ENCODE peak calls at places on chromosomes 7 and 10, in ten cellular contexts. One of them, this sample, is unnamed.

GRCh38 chr7:114939484-114940097 is 17.7 kb downstream of the MDFIC start:
- DNase-seq in left colon: no peak
- DNase-seq in cerebellar cortex: no peak
- DNase-seq in NAMALWA: peak; percentile 26
- DNase-seq in EH: no peak
- DNase-seq in activated T-cell treated with anti-CD3 and anti-CD28 coated beads for 1 hour: no peak
- DNase-seq in posterior cingulate gyrus: no peak
- DNase-seq in foreskin keratinocyte: no peak
- DNase-seq in RPMI7951: no peak
- DNase-seq in NCI-H2029 treated with DMSO at 0.1 percent for 48 hours: no peak
- DNase-seq in this sample: no peak

GRCh38 chr7:66187894-66188293 is 17.2 kb upstream of the TPST1 start:
- DNase-seq in left colon: peak; percentile 34
- DNase-seq in cerebellar cortex: no peak
- DNase-seq in NAMALWA: no peak
- DNase-seq in EH: peak; percentile 84
- DNase-seq in activated T-cell treated with anti-CD3 and anti-CD28 coated beads for 1 hour: no peak
- DNase-seq in posterior cingulate gyrus: no peak
- DNase-seq in foreskin keratinocyte: no peak
- DNase-seq in RPMI7951: no peak
- DNase-seq in NCI-H2029 treated with DMSO at 0.1 percent for 48 hours: no peak
- DNase-seq in this sample: no peak

GRCh38 chr10:52644678-52645434 is 127.7 kb downstream of the MBL2 start:
- DNase-seq in left colon: no peak
- DNase-seq in cerebellar cortex: peak; percentile 91
- DNase-seq in NAMALWA: peak; percentile 58
- DNase-seq in EH: peak; percentile 63
- DNase-seq in activated T-cell treated with anti-CD3 and anti-CD28 coated beads for 1 hour: peak; percentile 1
- DNase-seq in posterior cingulate gyrus: no peak
- DNase-seq in foreskin keratinocyte: peak; percentile 51
- DNase-seq in RPMI7951: peak; percentile 44
- DNase-seq in NCI-H2029 treated with DMSO at 0.1 percent for 48 hours: no peak
- DNase-seq in this sample: peak; percentile 72

GRCh38 chr10:2111936-2112335 is 374.6 kb upstream of the ADARB2 start:
- DNase-seq in left colon: no peak
- DNase-seq in cerebellar cortex: no peak
- DNase-seq in NAMALWA: no peak
- DNase-seq in EH: no peak
- DNase-seq in activated T-cell treated with anti-CD3 and anti-CD28 coated beads for 1 hour: no peak
- DNase-seq in posterior cingulate gyrus: no peak
- DNase-seq in foreskin keratinocyte: peak; percentile 100
- DNase-seq in RPMI7951: peak; percentile 100
- DNase-seq in NCI-H2029 treated with DMSO at 0.1 percent for 48 hours: no peak
- DNase-seq in this sample: no peak

GRCh38 chr7:112084506-112084905 is 121.7 kb downstream of the DOCK4 start:
- DNase-seq in left colon: no peak
- DNase-seq in cerebellar cortex: no peak
- DNase-seq in NAMALWA: peak; percentile 17
- DNase-seq in EH: peak; percentile 7
- DNase-seq in activated T-cell treated with anti-CD3 and anti-CD28 coated beads for 1 hour: no peak
- DNase-seq in posterior cingulate gyrus: no peak
- DNase-seq in foreskin keratinocyte: no peak
- DNase-seq in RPMI7951: peak; percentile 16
- DNase-seq in NCI-H2029 treated with DMSO at 0.1 percent for 48 hours: no peak
- DNase-seq in this sample: no peak

GRCh38 chr7:44378744-44379143 is 53.4 kb upstream of the CAMK2B start:
- DNase-seq in left colon: no peak
- DNase-seq in cerebellar cortex: no peak
- DNase-seq in NAMALWA: no peak
- DNase-seq in EH: peak; percentile 93
- DNase-seq in activated T-cell treated with anti-CD3 and anti-CD28 coated beads for 1 hour: no peak
- DNase-seq in posterior cingulate gyrus: no peak
- DNase-seq in foreskin keratinocyte: peak; percentile 87
- DNase-seq in RPMI7951: peak; percentile 76
- DNase-seq in NCI-H2029 treated with DMSO at 0.1 percent for 48 hours: no peak
- DNase-seq in this sample: no peak

GRCh38 chr10:103519798-103520197 is 26.3 kb downstream of the NEURL1 start:
- DNase-seq in left colon: no peak
- DNase-seq in cerebellar cortex: no peak
- DNase-seq in NAMALWA: no peak
- DNase-seq in EH: no peak
- DNase-seq in activated T-cell treated with anti-CD3 and anti-CD28 coated beads for 1 hour: no peak
- DNase-seq in posterior cingulate gyrus: no peak
- DNase-seq in foreskin keratinocyte: no peak
- DNase-seq in RPMI7951: no peak
- DNase-seq in NCI-H2029 treated with DMSO at 0.1 percent for 48 hours: no peak
- DNase-seq in this sample: no peak

GRCh38 chr7:97801108-97801507 is 69.2 kb downstream of the TAC1 start:
- DNase-seq in left colon: no peak
- DNase-seq in cerebellar cortex: no peak
- DNase-seq in NAMALWA: peak; percentile 33
- DNase-seq in EH: no peak
- DNase-seq in activated T-cell treated with anti-CD3 and anti-CD28 coated beads for 1 hour: no peak
- DNase-seq in posterior cingulate gyrus: no peak
- DNase-seq in foreskin keratinocyte: no peak
- DNase-seq in RPMI7951: no peak
- DNase-seq in NCI-H2029 treated with DMSO at 0.1 percent for 48 hours: no peak
- DNase-seq in this sample: no peak

This sample was measured in Kasumi-1.